ENCODE peak calls at places on chromosomes 3 and 15, in six cellular contexts. V is GM12891, W is NB4, Q is H54, A is A549, O is IMR-90. Y is an unnamed sample.

GRCh38 chr15:92283813-92284212 is 109.9 kb upstream of the ST8SIA2 start:
- DNase-seq in V (no peak), W (no peak), Q (no peak), A (no peak), O (no peak), Y (no peak)

GRCh38 chr3:99248130-99248529 is 346.6 kb upstream of the DCBLD2 start:
- DNase-seq in V (no peak), W (no peak), Q (no peak), A (no peak), O (peak), Y (peak)

GRCh38 chr15:69377137-69377536 is 37.0 kb upstream of the KIF23 start:
- DNase-seq in V (no peak), W (no peak), Q (no peak), A (no peak), O (no peak), Y (no peak)

GRCh38 chr3:172106989-172107388 is 67.6 kb downstream of the FNDC3B start:
- DNase-seq in V (no peak), W (peak), Q (no peak), A (no peak), O (no peak), Y (no peak)

GRCh38 chr3:47399531-47400270 is 18.9 kb downstream of the PTPN23 start:
- DNase-seq in V (no peak), W (peak), Q (no peak), A (no peak), O (peak), Y (no peak)

GRCh38 chr3:27507515-27508266 is 23.5 kb upstream of the SLC4A7 start:
- DNase-seq in V (no peak), W (no peak), Q (no peak), A (no peak), O (peak), Y (peak)

GRCh38 chr15:29268706-29269484 is 727 bp downstream of the NSMCE3 start:
- DNase-seq in V (no peak), W (peak), Q (peak), A (peak), O (peak), Y (peak)

GRCh38 chr15:37038716-37039106 is 61.6 kb downstream of the MEIS2 start:
- DNase-seq in V (no peak), W (no peak), Q (no peak), A (no peak), O (no peak), Y (no peak)

GRCh38 chr3:49017978-49018706 is at the start of gene DALRD3:
- DNase-seq in V (peak), W (peak), Q (peak), A (peak), O (peak), Y (peak)

GRCh38 chr3:79200456-79200855 is 567.3 kb downstream of the ROBO1 start:
- DNase-seq in V (no peak), W (no peak), Q (no peak), A (no peak), O (no peak), Y (no peak)

GRCh38 chr15:38714309-38715072 is 149.9 kb upstream of the RASGRP1 start:
- DNase-seq in V (no peak), W (no peak), Q (peak), A (no peak), O (peak), Y (peak)

GRCh38 chr15:48782911-48783310 is 28.0 kb downstream of the CEP152 start:
- DNase-seq in V (no peak), W (no peak), Q (no peak), A (no peak), O (no peak), Y (no peak)

GRCh38 chr3:27677554-27677953 is 44.6 kb downstream of the EOMES start:
- DNase-seq in V (no peak), W (no peak), Q (peak), A (peak), O (peak), Y (peak)

GRCh38 chr3:102018544-102018943 is 169.2 kb downstream of the NFKBIZ start:
- DNase-seq in V (no peak), W (no peak), Q (no peak), A (no peak), O (no peak), Y (no peak)
- TF ChIP-seq POLR2A in V (no peak), W (no peak), Q (no peak), A (no peak), O (no peak), Y (no peak)

DNA sequence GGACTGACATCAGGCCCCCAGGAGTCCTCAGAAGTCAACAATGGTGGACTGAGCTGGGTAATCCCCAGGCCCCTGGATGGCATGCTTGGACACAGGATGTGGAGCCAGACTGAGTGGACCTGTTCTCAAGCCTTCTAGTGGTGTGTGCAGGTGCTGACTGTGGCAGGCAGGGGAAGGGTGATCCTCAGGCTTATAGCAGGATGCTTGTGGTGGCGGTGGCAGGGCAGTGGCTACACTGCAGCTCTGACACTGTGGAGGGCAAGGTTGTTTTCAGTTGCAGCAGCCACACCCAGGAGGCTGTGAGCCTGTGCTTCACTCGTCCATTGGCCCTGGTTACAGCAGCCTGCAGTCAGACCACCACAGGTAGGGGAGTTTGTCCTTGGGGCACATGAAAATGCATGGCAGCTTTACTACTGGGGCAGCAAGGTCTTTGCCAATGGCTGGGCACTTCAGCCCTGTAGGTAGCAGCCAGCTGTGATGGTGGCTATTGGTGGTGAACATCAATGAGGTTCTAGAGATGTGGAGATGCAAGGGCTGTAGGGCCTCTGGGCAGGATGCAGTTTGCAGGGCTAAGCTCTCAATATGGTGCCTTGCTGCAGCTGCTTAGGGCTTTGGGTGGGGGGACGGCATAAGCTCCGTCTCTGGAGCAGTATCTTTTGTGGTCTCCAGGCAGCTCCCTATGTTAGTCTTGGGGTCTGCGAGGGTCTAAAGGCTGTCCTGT is 17.5 kb upstream of the MYO5A start:
- DNase-seq in V (no peak), W (no peak), Q (no peak), A (peak), O (no peak), Y (no peak)
- TF ChIP-seq POLR2A in V (peak), W (no peak), Q (no peak), A (no peak), O (no peak), Y (no peak)

DNA sequence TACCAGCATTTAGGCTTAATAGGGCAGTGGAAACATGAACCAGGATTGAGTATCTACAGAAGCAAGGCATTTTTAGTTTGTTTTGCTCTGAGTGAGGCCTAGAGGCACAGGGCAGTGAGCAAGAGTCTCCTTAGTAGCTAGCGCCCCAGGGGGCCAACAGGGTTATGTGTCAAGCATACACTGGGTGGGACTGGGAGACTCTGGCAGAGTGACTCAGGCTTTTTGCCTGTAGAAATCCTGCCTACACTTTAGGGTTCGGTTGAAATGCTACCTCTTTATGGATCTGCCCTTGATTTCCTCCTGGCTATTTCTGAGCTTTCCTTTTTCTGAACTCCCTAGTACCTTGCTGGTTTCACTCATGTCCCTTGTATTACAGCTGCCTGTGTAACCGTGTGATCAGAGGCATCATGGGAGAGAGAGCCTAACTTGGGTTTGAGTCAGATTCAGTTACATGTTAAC is 72.2 kb downstream of the TOP2B start:
- DNase-seq in V (no peak), W (peak), Q (peak), A (peak), O (peak), Y (peak)
- TF ChIP-seq POLR2A in V (no peak), W (no peak), Q (no peak), A (no peak), O (no peak), Y (no peak)

DNA sequence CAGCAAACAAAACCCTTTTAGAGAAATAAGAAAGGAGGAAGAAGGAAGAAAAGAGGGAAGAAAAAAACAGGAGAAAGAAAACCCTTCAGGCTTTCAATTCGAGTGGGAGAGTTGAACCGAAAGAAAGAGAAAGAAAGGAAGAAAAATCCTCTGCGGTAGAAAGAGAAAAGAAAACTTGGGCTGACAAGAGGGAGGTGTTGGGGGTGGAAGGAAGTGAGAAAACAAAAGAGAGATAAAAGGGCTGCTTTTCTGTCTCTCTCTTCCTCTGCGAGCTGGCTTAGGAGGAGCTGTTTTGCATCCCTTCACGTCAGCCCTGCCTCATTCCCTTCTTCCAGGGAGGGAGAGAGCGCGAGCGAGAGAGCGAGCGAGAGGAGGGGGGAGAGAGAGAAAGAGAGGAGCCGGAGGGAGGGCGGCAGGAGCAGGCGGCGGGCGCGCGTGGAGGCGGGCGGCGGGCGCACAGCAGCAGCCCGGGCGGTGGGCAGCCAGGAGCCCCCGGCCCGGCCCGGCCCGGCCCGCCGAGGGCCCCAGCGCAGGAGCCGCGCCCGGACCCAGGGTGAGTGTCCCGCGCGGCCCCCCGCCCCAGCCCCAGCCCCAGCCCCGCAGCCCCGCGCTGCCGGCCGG is at the start of gene ZNF710:
- DNase-seq in V (peak), W (peak), Q (peak), A (peak), O (peak), Y (peak)
- TF ChIP-seq POLR2A in V (peak), W (peak), Q (peak), A (peak), O (no peak), Y (peak)

DNA sequence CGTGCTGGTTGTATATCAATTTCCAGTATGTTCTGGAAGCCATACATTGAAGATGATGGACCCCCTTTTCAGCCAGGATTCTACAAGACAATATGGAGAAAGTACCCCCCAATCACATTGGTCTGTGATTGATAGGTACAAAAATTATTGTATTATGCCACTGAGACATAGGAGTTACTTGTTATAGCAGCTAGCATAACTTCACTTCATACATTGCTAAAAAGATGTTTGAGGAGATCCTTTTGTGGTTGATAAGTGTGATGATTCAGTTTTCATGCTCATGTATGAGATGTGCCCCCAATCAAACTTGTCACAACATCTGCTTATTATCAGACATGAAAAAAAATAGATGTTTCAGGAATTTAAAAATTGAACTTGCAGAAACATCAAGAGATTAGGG is 66.0 kb downstream of the GPD1L start:
- DNase-seq in V (no peak), W (no peak), Q (no peak), A (no peak), O (no peak), Y (no peak)
- TF ChIP-seq POLR2A in V (no peak), W (no peak), Q (no peak), A (no peak), O (no peak), Y (no peak)

DNA sequence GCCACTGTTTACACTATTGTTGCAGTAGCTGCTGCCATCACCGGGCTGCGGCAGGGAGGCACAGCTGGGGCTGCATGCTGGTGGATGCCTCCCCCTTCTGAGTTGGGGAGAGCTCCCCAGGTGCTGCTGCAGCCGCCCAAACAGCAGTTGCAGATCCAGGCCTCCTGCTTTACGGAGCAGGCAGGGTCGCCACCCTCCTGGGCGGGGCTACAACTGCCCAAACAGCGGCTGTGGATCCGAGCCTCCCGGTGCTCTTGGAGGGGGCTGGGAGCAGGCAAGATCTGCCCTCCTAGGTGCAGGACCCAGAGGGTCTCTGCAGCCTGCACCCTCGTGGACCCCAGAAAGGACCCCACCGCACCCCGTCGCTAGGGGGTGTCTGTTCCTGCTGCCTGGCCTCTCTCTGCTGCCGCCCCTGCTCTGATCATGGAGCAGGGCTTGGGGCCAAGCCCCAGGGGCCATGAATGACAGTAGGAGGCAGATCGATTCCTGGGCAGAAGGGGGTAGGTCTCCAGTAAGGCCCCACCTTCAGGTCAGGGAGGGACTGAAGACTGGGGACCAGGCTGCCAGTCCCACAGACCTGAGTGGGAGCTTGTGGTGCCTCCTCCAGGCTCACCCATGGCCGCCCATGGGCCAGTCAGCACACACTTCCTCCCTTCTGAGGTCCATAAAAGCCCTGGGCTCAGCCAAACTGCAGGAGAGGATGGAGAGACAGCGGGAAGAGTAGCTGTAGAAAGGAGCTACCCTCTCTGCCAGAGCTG is 4.5 kb upstream of the SKIC8 start:
- DNase-seq in V (no peak), W (no peak), Q (no peak), A (no peak), O (no peak), Y (no peak)
- TF ChIP-seq POLR2A in V (no peak), W (no peak), Q (no peak), A (peak), O (no peak), Y (no peak)

GRCh38 chr3:39410893-39411292 is 4.4 kb downstream of the RPSA start:
- DNase-seq in V (no peak), W (no peak), Q (no peak), A (no peak), O (no peak), Y (no peak)
- TF ChIP-seq POLR2A in V (no peak), W (no peak), Q (no peak), A (no peak), O (no peak), Y (no peak)

Y was measured in endothelial cell of umbilical vein.